ENCODE peak calls at places on chromosomes 13 and 19, in five cellular contexts. M, S, P, K and F are unnamed samples.

GRCh38 chr19:52992109-52993004 is 21.4 kb upstream of the ERVV-1 start:
- DNase-seq in M (no peak), S (peak; percentile 72), P (no peak), K (no peak), F (no peak)

GRCh38 chr19:16293133-16294085 is 31.2 kb upstream of the KLF2 start:
- DNase-seq in M (peak; percentile 90), S (no peak), P (no peak), K (no peak), F (peak; percentile 96)

GRCh38 chr19:34838753-34839431 is 65.9 kb upstream of the ZNF599 start:
- DNase-seq in M (no peak), S (peak; percentile 92), P (no peak), K (no peak), F (no peak)

GRCh38 chr19:56314018-56314583 is 538 bp downstream of the ZSCAN5A start:
- DNase-seq in M (peak; percentile 18), S (peak; percentile 82), P (peak; percentile 6), K (no peak), F (peak; percentile 63)

GRCh38 chr13:36736119-36736726 is 62.4 kb downstream of the SERTM1 start:
- DNase-seq in M (peak; percentile 48), S (peak; percentile 66), P (peak; percentile 25), K (peak; percentile 23), F (peak; percentile 87)

GRCh38 chr13:21812192-21812626 is 141.3 kb downstream of the FGF9 start:
- DNase-seq in M (no peak), S (no peak), P (no peak), K (no peak), F (no peak)

GRCh38 chr19:16168465-16169081 is 4.8 kb downstream of the CIB3 start:
- DNase-seq in M (peak; percentile 61), S (no peak), P (no peak), K (no peak), F (no peak)

GRCh38 chr13:74246398-74246975 is 112.3 kb upstream of the KLF12 start:
- DNase-seq in M (no peak), S (no peak), P (no peak), K (no peak), F (no peak)

GRCh38 chr13:111972261-111972780 is 94.6 kb upstream of the SOX1 start:
- DNase-seq in M (no peak), S (no peak), P (no peak), K (no peak), F (no peak)

GRCh38 chr13:106649495-106649894 is 81.6 kb upstream of the ARGLU1 start:
- DNase-seq in M (peak; percentile 27), S (no peak), P (no peak), K (no peak), F (peak; percentile 4)

GRCh38 chr13:99523838-99524237 is 22.6 kb downstream of the TM9SF2 start:
- DNase-seq in M (peak; percentile 25), S (no peak), P (no peak), K (no peak), F (no peak)

GRCh38 chr13:98890186-98890585 is 87.7 kb downstream of the DOCK9 start:
- DNase-seq in M (peak; percentile 90), S (no peak), P (no peak), K (peak; percentile 83), F (no peak)

GRCh38 chr19:54014920-54015560 is 23.6 kb downstream of the CACNG6 start:
- DNase-seq in M (no peak), S (no peak), P (no peak), K (no peak), F (no peak)

GRCh38 chr13:41502676-41503075 is 45.3 kb downstream of the RGCC start:
- DNase-seq in M (no peak), S (no peak), P (no peak), K (no peak), F (no peak)

GRCh38 chr13:27919934-27920676 is at the start of gene PDX1:
- DNase-seq in M (peak; percentile 37), S (peak; percentile 90), P (no peak), K (no peak), F (no peak)

GRCh38 chr19:58346961-58347929 is 6.0 kb downstream of the A1BG start:
- DNase-seq in M (no peak), S (peak; percentile 94), P (no peak), K (no peak), F (peak; percentile 94)

GRCh38 chr19:2421581-2422306 is 5.6 kb downstream of the TIMM13 start:
- DNase-seq in M (no peak), S (peak; percentile 53), P (no peak), K (no peak), F (no peak)

GRCh38 chr19:9565900-9566705 is 18.2 kb downstream of the ZNF121 start:
- DNase-seq in M (peak; percentile 16), S (no peak), P (no peak), K (no peak), F (no peak)

GRCh38 chr13:36920612-36921185 is 661 bp upstream of the SMAD9 start:
- DNase-seq in M (no peak), S (no peak), P (no peak), K (no peak), F (peak; percentile 15)

GRCh38 chr19:52527954-52528326 is 472 bp downstream of the ZNF808 start:
- DNase-seq in M (no peak), S (peak; percentile 64), P (no peak), K (no peak), F (peak; percentile 56)

GRCh38 chr19:1027953-1028902 is 1.8 kb downstream of the CNN2 start:
- DNase-seq in M (peak; percentile 55), S (peak; percentile 92), P (peak; percentile 87), K (peak; percentile 52), F (peak; percentile 98)

GRCh38 chr13:113741101-113741731 is 17.8 kb upstream of the TMEM255B start:
- DNase-seq in M (no peak), S (no peak), P (no peak), K (no peak), F (no peak)

GRCh38 chr13:111790621-111791020 is 276.3 kb upstream of the SOX1 start:
- DNase-seq in M (no peak), S (no peak), P (no peak), K (no peak), F (no peak)

GRCh38 chr19:5903502-5904301 is at the start of gene NDUFA11:
- DNase-seq in M (peak; percentile 96), S (peak; percentile 99), P (peak; percentile 92), K (peak; percentile 94), F (peak; percentile 98)

GRCh38 chr13:108102771-108103170 is 112.6 kb downstream of the LIG4 start:
- DNase-seq in M (peak; percentile 57), S (no peak), P (no peak), K (no peak), F (no peak)

GRCh38 chr19:11421607-11422098 is 2.5 kb upstream of the RGL3 start:
- DNase-seq in M (no peak), S (peak; percentile 98), P (no peak), K (peak; percentile 45), F (peak; percentile 9)

GRCh38 chr19:2327773-2328400 is 499 bp downstream of the LSM7 start:
- DNase-seq in M (peak; percentile 48), S (peak; percentile 90), P (peak; percentile 68), K (peak; percentile 33), F (peak; percentile 82)

GRCh38 chr19:29387586-29387985 is 138.2 kb upstream of the VSTM2B start:
- DNase-seq in M (no peak), S (no peak), P (no peak), K (no peak), F (no peak)
- H3K27me3 ChIP-seq in M (no peaks in the 10 kb centered on the region), S (no peaks in the 10 kb centered on the region), P (no peaks in the 10 kb centered on the region), K (no peaks in the 10 kb centered on the region), F (no peaks in the 10 kb centered on the region)

DNA sequence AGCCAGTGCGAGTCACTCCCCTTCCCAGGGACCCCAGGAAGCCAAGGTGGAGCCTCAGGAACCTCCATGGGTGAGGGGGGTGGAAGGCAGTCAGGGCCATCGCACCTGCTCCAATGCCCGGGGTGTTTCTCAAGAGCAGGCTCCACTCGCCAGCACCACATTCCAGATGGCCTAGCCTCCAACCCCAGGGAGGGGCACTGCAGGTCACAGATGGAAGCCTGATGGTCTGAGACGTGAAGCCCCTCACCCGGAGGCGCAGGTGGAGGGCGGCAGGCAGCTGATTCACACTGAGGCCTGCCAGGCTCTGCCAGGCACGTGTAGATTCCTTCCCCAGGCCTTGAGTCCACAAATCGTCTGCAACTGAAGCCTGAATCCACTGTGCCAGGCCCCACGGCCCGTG is 23.0 kb upstream of the ISYNA1 start:
- DNase-seq in M (no peak), S (no peak), P (no peak), K (peak; percentile 77), F (no peak)
- H3K4me3 ChIP-seq in M (no peak overlapping the region), S (no peak overlapping the region), P (no peak overlapping the region), K (no peak overlapping the region), F (no peak overlapping the region)

GRCh38 chr19:13022111-13022858 is 27.0 kb downstream of the NFIX start:
- DNase-seq in M (no peak), S (no peak), P (no peak), K (no peak), F (peak; percentile 33)

GRCh38 chr19:13019330-13019729 is 24.1 kb downstream of the NFIX start:
- DNase-seq in M (no peak), S (no peak), P (no peak), K (no peak), F (no peak)

GRCh38 chr19:13018037-13018914 is 23.0 kb downstream of the NFIX start:
- DNase-seq in M (peak; percentile 58), S (peak; percentile 68), P (no peak), K (no peak), F (peak; percentile 12)

GRCh38 chr19:13017306-13018036 is 22.2 kb downstream of the NFIX start:
- DNase-seq in M (peak; percentile 70), S (peak; percentile 74), P (no peak), K (no peak), F (no peak)

DNA sequence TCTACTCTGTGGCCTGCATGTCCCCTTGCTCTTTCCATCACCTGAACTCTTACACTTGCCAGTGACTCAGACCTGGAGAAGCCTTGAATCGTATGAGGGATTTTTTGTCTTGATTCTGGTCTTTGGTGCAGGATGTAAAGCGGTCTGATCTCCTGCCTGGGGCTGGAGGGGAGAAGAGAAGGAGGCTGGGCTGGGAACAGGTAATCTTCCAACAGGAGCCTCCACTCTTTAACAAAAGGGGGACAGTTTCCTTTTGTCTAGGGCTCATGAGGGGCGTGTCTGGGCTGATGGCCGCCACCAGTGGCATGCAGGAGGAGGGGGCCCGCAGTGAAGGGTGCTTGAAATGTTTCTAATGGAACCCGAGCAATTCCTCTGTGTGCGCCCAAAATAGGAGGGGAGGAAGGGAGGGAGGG is 24.7 kb downstream of the NFIX start:
- DNase-seq in M (peak; percentile 51), S (peak; percentile 81), P (peak; percentile 71), K (no peak), F (no peak)
- H3K9ac ChIP-seq in M (no peak overlapping the region), S (no peak overlapping the region), P (no peak overlapping the region), K (no peak overlapping the region), F (peak overlapping the region; percentile 97)

DNA sequence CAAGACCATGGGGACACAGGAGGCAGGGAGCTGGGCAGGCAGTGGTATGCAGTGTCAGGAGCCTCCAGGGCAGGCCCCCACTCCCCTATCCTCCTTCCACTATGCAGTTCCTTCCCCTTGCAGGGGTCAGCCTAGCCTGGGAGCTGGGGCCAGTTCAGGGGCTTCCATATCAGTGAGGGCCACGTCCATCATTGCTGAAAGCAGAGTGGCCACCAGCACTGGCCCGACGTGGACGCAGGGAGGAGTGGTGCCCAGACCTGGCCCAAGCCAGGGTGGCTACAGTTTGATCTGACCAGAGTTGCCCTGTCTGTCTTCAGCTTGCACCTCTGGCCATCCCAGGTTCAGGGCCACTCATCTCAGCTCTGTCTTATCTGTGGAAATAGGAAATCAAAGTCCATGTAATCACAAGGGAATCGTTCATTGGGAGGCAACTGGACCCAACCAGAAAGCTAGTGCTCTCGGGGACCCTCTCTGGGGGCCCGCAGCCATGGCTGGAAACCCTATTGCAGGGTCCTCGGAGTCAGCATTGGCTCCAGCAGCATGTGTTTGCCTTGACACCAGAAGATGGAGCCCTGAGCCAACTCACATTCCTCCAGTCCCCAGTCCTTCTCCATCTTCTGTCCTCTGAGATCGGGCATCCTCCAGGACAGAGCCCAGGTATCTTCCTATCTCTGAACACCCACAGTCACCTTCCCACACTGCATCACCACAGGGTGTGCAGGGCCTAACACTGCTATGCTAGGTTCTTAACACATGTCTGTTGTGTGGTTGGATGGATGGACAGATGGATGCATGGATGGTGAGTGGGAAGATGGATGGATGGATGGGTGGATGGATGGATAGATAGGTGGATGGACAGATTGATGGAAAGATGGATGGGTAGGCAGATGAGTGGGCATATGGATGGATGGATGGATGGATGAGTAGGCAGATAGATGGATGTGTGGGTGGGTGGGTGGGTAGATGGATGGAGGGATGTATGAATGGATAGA is 75.7 kb upstream of the KCTD15 start:
- DNase-seq in M (no peak), S (peak; percentile 64), P (no peak), K (no peak), F (no peak)
- H3K27me3 ChIP-seq in M (no peaks in the 10 kb centered on the region), S (no peaks in the 10 kb centered on the region), P (no peaks in the 10 kb centered on the region), K (no peaks in the 10 kb centered on the region), F (peaks cover 16% of the 10 kb centered on the region)